ENCODE peak calls at places on chromosomes 13 and 19, in five cellular contexts. U is NT2/D1, F is ascending aorta, R is thyroid gland, H is IMR-90. X is an unnamed sample.

GRCh38 chr13:106533101-106533939 is 2.1 kb downstream of the EFNB2 start:
- DNase-seq in F (peak; percentile 88), H (peak; percentile 78), U (no peak), R (peak; percentile 86), X (peak; percentile 79)

GRCh38 chr13:78022164-78022877 is 103.7 kb upstream of the EDNRB start:
- DNase-seq in R (peak; percentile 3), H (peak; percentile 72), F (peak; percentile 63), U (no peak), X (peak; percentile 14)

GRCh38 chr19:33273881-33274662 is 28.3 kb downstream of the CEBPA start:
- DNase-seq in F (no peak), H (peak; percentile 84), R (no peak), U (no peak), X (peak; percentile 81)

GRCh38 chr19:2488942-2489731 is 13.2 kb downstream of the GADD45B start:
- DNase-seq in U (no peak), F (peak; percentile 76), H (no peak), R (peak; percentile 78), X (peak; percentile 61)

GRCh38 chr19:34336781-34337271 is 28.2 kb upstream of the GPI start:
- DNase-seq in F (peak; percentile 12), H (peak; percentile 47), U (no peak), R (no peak), X (no peak)

GRCh38 chr13:109955598-109955997 is 169.2 kb upstream of the IRS2 start:
- DNase-seq in U (no peak), H (peak; percentile 53), F (no peak), R (peak; percentile 69), X (no peak)

GRCh38 chr13:48506092-48506701 is 26.7 kb downstream of the RCBTB2 start:
- DNase-seq in H (no peak), F (no peak), U (no peak), R (no peak), X (no peak)

GRCh38 chr19:55473201-55473600 is 3.2 kb upstream of the ZNF628 start:
- DNase-seq in F (no peak), R (no peak), U (no peak), H (no peak), X (no peak)

GRCh38 chr19:6997679-6998445 is 23.4 kb downstream of the MBD3L2B start:
- DNase-seq in F (no peak), H (no peak), R (no peak), U (no peak), X (no peak)

GRCh38 chr19:58372311-58373133 is 8.3 kb downstream of the ZNF837 start:
- DNase-seq in H (no peak), F (no peak), U (no peak), R (peak; percentile 48), X (no peak)

GRCh38 chr13:114118086-114118762 is 14.2 kb downstream of the RASA3 start:
- DNase-seq in U (no peak), H (no peak), F (no peak), R (no peak), X (no peak)
- H3K4me1 ChIP-seq in U (peaks cover 35% of the 10 kb centered on the region), H (peaks cover 41% of the 10 kb centered on the region), F (peaks cover 14% of the 10 kb centered on the region), R (peaks cover 16% of the 10 kb centered on the region), X (peaks cover 9% of the 10 kb centered on the region)

GRCh38 chr13:27262546-27262945 is 8.1 kb upstream of the RASL11A start:
- DNase-seq in U (no peak), F (no peak), R (no peak), H (no peak), X (no peak)

GRCh38 chr13:27264648-27265047 is 6.0 kb upstream of the RASL11A start:
- DNase-seq in R (no peak), U (no peak), F (no peak), H (no peak), X (no peak)

GRCh38 chr13:27266937-27267336 is 3.7 kb upstream of the RASL11A start:
- DNase-seq in U (no peak), F (no peak), R (no peak), H (peak; percentile 33), X (no peak)

GRCh38 chr13:27263438-27263837 is 7.2 kb upstream of the RASL11A start:
- DNase-seq in H (no peak), F (no peak), U (no peak), R (no peak), X (no peak)

GRCh38 chr13:27264181-27264580 is 6.4 kb upstream of the RASL11A start:
- DNase-seq in H (peak; percentile 89), R (no peak), U (no peak), F (no peak), X (no peak)
- H3K36me3 ChIP-seq in H (peaks cover 8% of the 10 kb centered on the region), R (no peaks in the 10 kb centered on the region), U (peaks cover 5% of the 10 kb centered on the region), F (peaks cover 13% of the 10 kb centered on the region), X (peaks cover 2% of the 10 kb centered on the region)

DNA sequence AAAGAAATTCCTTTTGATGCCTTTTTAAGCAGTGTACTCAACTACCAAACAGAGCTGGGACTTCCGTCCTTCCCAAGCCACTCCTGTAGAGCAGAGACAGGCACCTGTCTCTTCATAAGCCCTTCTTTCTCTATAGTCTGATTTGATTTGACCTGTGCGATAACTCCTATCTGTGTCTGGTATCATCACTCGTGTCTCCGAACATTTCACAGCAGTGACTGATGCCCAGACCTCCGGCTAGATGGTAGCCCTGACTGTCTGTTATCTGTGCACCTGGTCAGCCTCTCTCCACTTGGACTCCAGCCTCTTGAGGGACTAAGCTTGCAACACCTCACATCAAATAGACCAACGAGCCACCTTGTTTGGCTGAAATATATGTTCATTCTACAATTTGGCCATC is 316.2 kb upstream of the ZNF507 start:
- DNase-seq in R (no peak), F (no peak), H (no peak), U (no peak), X (no peak)
- H3K9me3 ChIP-seq in R (no peaks in the 10 kb centered on the region), F (no peaks in the 10 kb centered on the region), H (peaks cover 3% of the 10 kb centered on the region), U (no peaks in the 10 kb centered on the region), X (no peaks in the 10 kb centered on the region)

DNA sequence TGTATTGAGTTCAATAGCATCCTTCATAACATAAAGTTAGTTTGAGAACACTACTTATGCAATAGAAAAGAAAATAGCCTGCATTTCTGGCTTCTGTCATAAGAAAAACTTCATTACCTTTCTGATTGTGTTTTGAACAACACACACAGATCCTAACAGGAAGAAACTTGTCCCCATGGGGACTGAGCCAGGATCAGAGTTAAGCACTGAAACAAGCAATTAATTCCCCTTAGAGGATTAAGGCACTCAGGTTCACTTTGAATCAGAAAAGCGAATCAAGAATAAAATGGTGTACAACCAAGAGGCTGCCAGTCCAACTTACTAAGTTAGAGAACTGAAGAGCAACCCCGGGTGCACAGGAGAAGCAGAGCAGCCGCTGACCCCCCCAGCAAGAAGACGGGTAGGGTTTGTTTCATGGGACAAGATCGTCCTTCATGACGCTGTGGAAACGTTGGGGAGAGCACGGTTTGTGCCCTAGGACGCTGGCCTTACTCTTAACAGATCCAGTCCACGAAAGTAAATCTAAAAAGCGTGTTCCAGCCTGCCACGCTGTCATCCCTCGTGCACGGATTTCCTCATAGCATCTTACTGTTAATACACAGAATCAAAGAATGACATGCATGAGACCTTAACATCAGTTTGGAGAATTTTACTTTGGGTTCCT is 46.6 kb downstream of the GGACT start:
- DNase-seq in F (no peak), R (no peak), H (no peak), U (no peak), X (no peak)
- H3K4me1 ChIP-seq in F (no peaks in the 10 kb centered on the region), R (no peaks in the 10 kb centered on the region), H (peaks cover 5% of the 10 kb centered on the region), U (peaks cover 2% of the 10 kb centered on the region), X (peaks cover 4% of the 10 kb centered on the region)

DNA sequence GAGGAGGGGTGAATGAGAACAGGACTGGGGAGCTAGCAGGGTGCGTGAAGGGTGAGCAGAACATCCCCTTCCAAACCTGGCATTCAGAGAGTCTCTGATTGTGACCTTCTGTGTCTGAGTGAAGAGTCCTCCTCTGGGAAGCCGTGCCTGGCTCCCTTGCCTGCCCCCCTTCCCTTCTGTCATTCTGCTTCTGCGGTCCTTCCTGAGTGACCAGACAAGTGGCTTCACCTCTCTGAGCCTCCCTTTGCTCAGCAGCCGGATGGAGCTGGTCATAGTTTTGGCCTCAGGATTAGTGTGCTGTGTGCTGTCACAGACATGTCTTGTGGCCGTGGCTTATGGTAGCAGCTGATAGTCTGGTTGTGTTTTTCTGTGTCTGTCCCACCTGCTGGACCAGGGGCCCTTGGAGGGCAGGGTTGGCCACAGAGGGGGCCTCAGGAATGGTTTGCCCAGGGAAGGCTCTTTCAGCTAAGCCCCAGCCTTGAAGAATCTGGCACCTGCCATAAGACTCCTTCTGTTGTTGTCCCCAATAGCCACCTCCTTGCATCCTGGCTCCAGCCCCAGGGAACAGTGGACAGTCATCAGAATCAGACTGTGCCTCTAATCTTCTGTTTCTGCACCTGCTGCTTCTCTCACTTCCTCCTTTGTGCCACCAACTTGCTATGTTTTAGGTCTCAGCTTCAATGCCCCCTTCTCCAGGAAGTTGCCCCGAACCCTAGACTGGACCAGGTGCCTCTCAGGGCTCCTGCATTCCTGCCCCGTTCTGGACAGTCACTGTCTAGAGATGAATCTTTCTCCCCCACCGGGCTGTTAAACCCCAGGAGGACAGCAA is 5.9 kb downstream of the CLPTM1 start:
- DNase-seq in U (no peak), H (no peak), F (no peak), R (peak; percentile 72), X (no peak)
- H3K36me3 ChIP-seq in U (peaks cover 42% of the 10 kb centered on the region), H (peaks cover 23% of the 10 kb centered on the region), F (peaks cover 43% of the 10 kb centered on the region), R (peaks cover 11% of the 10 kb centered on the region), X (peaks cover 8% of the 10 kb centered on the region)

GRCh38 chr19:51983361-51983760 is 3.3 kb downstream of the ZNF350 start:
- DNase-seq in R (no peak), H (no peak), F (no peak), U (no peak), X (no peak)
- H3K9me3 ChIP-seq in R (no peaks in the 10 kb centered on the region), H (peaks cover 22% of the 10 kb centered on the region), F (peaks cover 81% of the 10 kb centered on the region), U (peaks cover 24% of the 10 kb centered on the region), X (peaks cover 4% of the 10 kb centered on the region)

DNA sequence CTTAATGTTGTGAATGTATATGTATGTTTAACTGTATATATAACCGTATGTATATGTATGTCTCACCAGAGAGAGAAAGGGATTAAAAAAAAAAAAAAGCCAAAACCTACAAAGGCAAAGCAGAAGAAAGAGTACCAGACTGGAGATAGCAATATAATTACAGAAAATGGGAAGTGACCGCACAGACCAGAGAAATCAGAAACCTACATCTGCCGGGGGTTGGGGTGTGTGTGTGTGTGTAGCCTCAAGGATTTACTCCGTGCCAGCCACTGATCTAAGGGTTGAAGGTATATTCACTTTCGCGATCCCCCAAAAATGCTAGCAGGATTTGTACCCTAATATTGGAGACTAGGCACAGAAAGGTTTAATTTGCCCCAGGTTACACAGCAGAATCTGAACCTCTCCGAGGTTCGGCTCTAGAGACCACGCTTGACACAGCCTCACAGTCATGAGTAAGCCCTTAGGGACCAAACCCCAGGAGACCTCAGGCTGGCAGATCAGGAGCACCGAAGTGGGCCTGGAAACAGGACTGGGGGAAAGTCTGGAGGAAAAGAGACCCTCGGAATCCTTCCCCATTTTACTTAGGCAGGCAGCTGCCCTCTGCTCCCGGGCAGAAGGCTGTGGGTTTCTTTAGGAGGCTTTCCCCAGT is 14.8 kb downstream of the ARL11 start:
- DNase-seq in H (no peak), F (no peak), U (no peak), R (no peak), X (no peak)
- H3K4me1 ChIP-seq in H (peaks cover 4% of the 10 kb centered on the region), F (no peaks in the 10 kb centered on the region), U (no peaks in the 10 kb centered on the region), R (peaks cover 13% of the 10 kb centered on the region), X (no peaks in the 10 kb centered on the region)

X was measured in small intestine.